ENCODE peak calls at places on chromosomes 7 and 10, in ten cellular contexts. J is NCI-H446; Y is ELF-1; T is Jurkat, Clone E6-1; S is prostate gland; X is NCI-H345; R is CD4-positive, CD25-positive, alpha-beta regulatory T cell; I is memory B cell; M is activated naive CD8-positive, alpha-beta T cell treated with anti-CD3 and anti-CD28 coated beads, Interleukin-2, amount 10 ng/mL, durations not matched to agents 7 days and 5 days; K is skeletal muscle cell. B is an unnamed sample.
A peak's percentile ranks its signal among the peaks of the same experiment; 100 is the strongest.

GRCh38 chr7:143375298-143376034 is 5.7 kb upstream of the ZYX start:
- DNase-seq in J (no peak), Y (no peak), T (peak; percentile 88), S (no peak), X (no peak), R (peak; percentile 34), I (no peak), M (peak; percentile 55), K (no peak), B (peak; percentile 80)

GRCh38 chr7:75732764-75733630 is 5.7 kb downstream of the HIP1 start:
- DNase-seq in J (no peak), Y (no peak), T (no peak), S (no peak), X (no peak), R (no peak), I (no peak), M (no peak), K (peak; percentile 87), B (no peak)

GRCh38 chr7:123538189-123538714 is 3.9 kb upstream of the IQUB start:
- DNase-seq in J (no peak), Y (no peak), T (no peak), S (no peak), X (no peak), R (no peak), I (no peak), M (no peak), K (peak; percentile 61), B (no peak)

GRCh38 chr10:74047871-74048270 is 50.0 kb downstream of the VCL start:
- DNase-seq in J (no peak), Y (no peak), T (no peak), S (no peak), X (no peak), R (no peak), I (no peak), M (no peak), K (no peak), B (no peak)

GRCh38 chr7:29483219-29484104 is 80.2 kb upstream of the PRR15 start:
- DNase-seq in J (no peak), Y (no peak), T (no peak), S (no peak), X (peak; percentile 30), R (no peak), I (no peak), M (no peak), K (no peak), B (no peak)

GRCh38 chr10:71505862-71506261 is 109.1 kb downstream of the CDH23 start:
- DNase-seq in J (no peak), Y (no peak), T (no peak), S (no peak), X (no peak), R (no peak), I (no peak), M (no peak), K (no peak), B (no peak)

GRCh38 chr7:155764432-155764798 is 47.8 kb downstream of the SHH start:
- DNase-seq in J (no peak), Y (no peak), T (peak; percentile 96), S (no peak), X (no peak), R (no peak), I (no peak), M (peak; percentile 65), K (no peak), B (no peak)

GRCh38 chr10:6840093-6840763 is 260.2 kb upstream of the PRKCQ start:
- DNase-seq in J (no peak), Y (no peak), T (no peak), S (no peak), X (no peak), R (no peak), I (no peak), M (no peak), K (no peak), B (no peak)

GRCh38 chr10:96124230-96125141 is 5.6 kb upstream of the ZNF518A start:
- DNase-seq in J (no peak), Y (peak; percentile 80), T (peak; percentile 52), S (no peak), X (no peak), R (no peak), I (no peak), M (no peak), K (peak; percentile 15), B (peak; percentile 77)

B was measured in spleen.